ENCODE peak calls at places on chromosomes 16 and 17, in six cellular contexts. B is A549, R is NCI-H460, L is kidney tubule cell, O is hippocampal formation, N is choroid plexus epithelial cell. F is an unnamed sample.

GRCh38 chr17:7060165-7060890 is 16.4 kb upstream of the SLC16A11 start:
- DNase-seq in B (peak; percentile 98), R (peak; percentile 26), L (peak; percentile 99), O (no peak), N (peak; percentile 78), F (no peak)

GRCh38 chr17:78116411-78116810 is 12.1 kb downstream of the TMC6 start:
- DNase-seq in B (no peak), R (no peak), L (no peak), O (no peak), N (no peak), F (no peak)

GRCh38 chr16:85950519-85950918 is 51.6 kb downstream of the IRF8 start:
- DNase-seq in B (no peak), R (no peak), L (no peak), O (no peak), N (no peak), F (no peak)

GRCh38 chr17:7857724-7858486 is at the start of gene CYB5D1:
- DNase-seq in B (peak; percentile 75), R (peak; percentile 91), L (peak; percentile 93), O (peak; percentile 99), N (peak; percentile 95), F (peak; percentile 47)

GRCh38 chr17:75720656-75721462 is at the start of gene ITGB4:
- DNase-seq in B (peak; percentile 75), R (no peak), L (peak; percentile 88), O (no peak), N (no peak), F (peak; percentile 67)

GRCh38 chr17:2146132-2146871 is 91.4 kb downstream of the HIC1 start:
- DNase-seq in B (no peak), R (no peak), L (no peak), O (no peak), N (no peak), F (no peak)

GRCh38 chr16:75192606-75193264 is 14.2 kb downstream of the CTRB2 start:
- DNase-seq in B (no peak), R (no peak), L (peak; percentile 14), O (no peak), N (no peak), F (no peak)

GRCh38 chr16:8882041-8882617 is at the start of gene LITAFD:
- DNase-seq in B (no peak), R (no peak), L (no peak), O (no peak), N (no peak), F (no peak)

GRCh38 chr16:84500531-84500930 is 3.9 kb downstream of the MEAK7 start:
- DNase-seq in B (no peak), R (no peak), L (no peak), O (no peak), N (no peak), F (no peak)

GRCh38 chr17:68972119-68972704 is 17.0 kb upstream of the ABCA8 start:
- DNase-seq in B (peak; percentile 49), R (peak; percentile 33), L (peak; percentile 5), O (peak; percentile 54), N (peak; percentile 59), F (peak; percentile 26)

GRCh38 chr17:15380447-15380846 is 39.0 kb upstream of the TEKT3 start:
- DNase-seq in B (no peak), R (no peak), L (no peak), O (no peak), N (no peak), F (no peak)

GRCh38 chr16:11233727-11234376 is 22.2 kb downstream of the SOCS1 start:
- DNase-seq in B (no peak), R (no peak), L (no peak), O (no peak), N (no peak), F (no peak)

GRCh38 chr16:87583453-87584131 is 18.7 kb upstream of the JPH3 start:
- DNase-seq in B (no peak), R (no peak), L (no peak), O (no peak), N (peak; percentile 74), F (no peak)

GRCh38 chr16:11670171-11671131 is 2.2 kb downstream of the SNN start:
- DNase-seq in B (no peak), R (no peak), L (no peak), O (no peak), N (no peak), F (no peak)